ENCODE peak calls at places on chromosomes 1 and 21, in seven cellular contexts. One of them, this sample, is unnamed.

GRCh38 chr1:119778886-119779560 is 10.3 kb upstream of the HMGCS2 start:
- DNase-seq in NCI-H510A treated with DMSO at 0.1 percent for 48 hours: no peak
- DNase-seq in Kasumi-1: no peak
- DNase-seq in GM03348: no peak
- DNase-seq in NCI-H1694: no peak
- DNase-seq in EL: no peak
- DNase-seq in cardiac muscle cell: no peak
- DNase-seq in this sample: no peak

GRCh38 chr1:87279966-87280535 is 48.6 kb upstream of the LMO4 start:
- DNase-seq in NCI-H510A treated with DMSO at 0.1 percent for 48 hours: no peak
- DNase-seq in Kasumi-1: peak; percentile 64
- DNase-seq in GM03348: no peak
- DNase-seq in NCI-H1694: no peak
- DNase-seq in EL: no peak
- DNase-seq in cardiac muscle cell: no peak
- DNase-seq in this sample: peak; percentile 9

GRCh38 chr1:155241851-155242264 is 13.4 kb downstream of the ENTREP3 start:
- DNase-seq in NCI-H510A treated with DMSO at 0.1 percent for 48 hours: no peak
- DNase-seq in Kasumi-1: no peak
- DNase-seq in GM03348: no peak
- DNase-seq in NCI-H1694: no peak
- DNase-seq in EL: no peak
- DNase-seq in cardiac muscle cell: no peak
- DNase-seq in this sample: no peak

GRCh38 chr1:82284213-82284612 is 483.5 kb downstream of the ADGRL2 start:
- DNase-seq in NCI-H510A treated with DMSO at 0.1 percent for 48 hours: no peak
- DNase-seq in Kasumi-1: no peak
- DNase-seq in GM03348: no peak
- DNase-seq in NCI-H1694: no peak
- DNase-seq in EL: peak; percentile 8
- DNase-seq in cardiac muscle cell: no peak
- DNase-seq in this sample: no peak

GRCh38 chr21:38042246-38042645 is 126.0 kb upstream of the KCNJ6 start:
- DNase-seq in NCI-H510A treated with DMSO at 0.1 percent for 48 hours: no peak
- DNase-seq in Kasumi-1: no peak
- DNase-seq in GM03348: no peak
- DNase-seq in NCI-H1694: no peak
- DNase-seq in EL: no peak
- DNase-seq in cardiac muscle cell: no peak
- DNase-seq in this sample: no peak

GRCh38 chr21:28554660-28555475 is 437.8 kb downstream of the LTN1 start:
- DNase-seq in NCI-H510A treated with DMSO at 0.1 percent for 48 hours: no peak
- DNase-seq in Kasumi-1: no peak
- DNase-seq in GM03348: peak; percentile 8
- DNase-seq in NCI-H1694: no peak
- DNase-seq in EL: peak; percentile 54
- DNase-seq in cardiac muscle cell: no peak
- DNase-seq in this sample: peak; percentile 49

GRCh38 chr1:170727953-170728352 is 64.0 kb downstream of the PRRX1 start:
- DNase-seq in NCI-H510A treated with DMSO at 0.1 percent for 48 hours: no peak
- DNase-seq in Kasumi-1: no peak
- DNase-seq in GM03348: no peak
- DNase-seq in NCI-H1694: no peak
- DNase-seq in EL: no peak
- DNase-seq in cardiac muscle cell: no peak
- DNase-seq in this sample: no peak

GRCh38 chr21:44521301-44521927 is 18.6 kb downstream of the KRTAP10-1 start:
- DNase-seq in NCI-H510A treated with DMSO at 0.1 percent for 48 hours: no peak
- DNase-seq in Kasumi-1: no peak
- DNase-seq in GM03348: no peak
- DNase-seq in NCI-H1694: no peak
- DNase-seq in EL: no peak
- DNase-seq in cardiac muscle cell: no peak
- DNase-seq in this sample: no peak

GRCh38 chr1:171817511-171818265 is 23.6 kb upstream of the DNM3 start:
- DNase-seq in NCI-H510A treated with DMSO at 0.1 percent for 48 hours: peak; percentile 25
- DNase-seq in Kasumi-1: no peak
- DNase-seq in GM03348: peak; percentile 71
- DNase-seq in NCI-H1694: no peak
- DNase-seq in EL: peak; percentile 82
- DNase-seq in cardiac muscle cell: no peak
- DNase-seq in this sample: peak; percentile 37

GRCh38 chr1:10969267-10969970 is 43.0 kb upstream of the TARDBP start:
- DNase-seq in NCI-H510A treated with DMSO at 0.1 percent for 48 hours: peak; percentile 100
- DNase-seq in Kasumi-1: no peak
- DNase-seq in GM03348: no peak
- DNase-seq in NCI-H1694: no peak
- DNase-seq in EL: no peak
- DNase-seq in cardiac muscle cell: no peak
- DNase-seq in this sample: no peak

GRCh38 chr1:26786437-26787380 is 1.0 kb upstream of the PIGV start:
- DNase-seq in NCI-H510A treated with DMSO at 0.1 percent for 48 hours: peak; percentile 63
- DNase-seq in Kasumi-1: peak; percentile 97
- DNase-seq in GM03348: peak; percentile 85
- DNase-seq in NCI-H1694: no peak
- DNase-seq in EL: peak; percentile 91
- DNase-seq in cardiac muscle cell: peak; percentile 73
- DNase-seq in this sample: peak; percentile 71

GRCh38 chr1:65393345-65393744 is 27.1 kb upstream of the LEPR start:
- DNase-seq in NCI-H510A treated with DMSO at 0.1 percent for 48 hours: no peak
- DNase-seq in Kasumi-1: no peak
- DNase-seq in GM03348: peak; percentile 7
- DNase-seq in NCI-H1694: no peak
- DNase-seq in EL: peak; percentile 85
- DNase-seq in cardiac muscle cell: no peak
- DNase-seq in this sample: no peak

GRCh38 chr1:222129041-222129440 is 387.2 kb upstream of the DUSP10 start:
- DNase-seq in NCI-H510A treated with DMSO at 0.1 percent for 48 hours: no peak
- DNase-seq in Kasumi-1: no peak
- DNase-seq in GM03348: no peak
- DNase-seq in NCI-H1694: no peak
- DNase-seq in EL: no peak
- DNase-seq in cardiac muscle cell: no peak
- DNase-seq in this sample: no peak

GRCh38 chr1:205491794-205492193 is 12.7 kb upstream of the CDK18 start:
- DNase-seq in NCI-H510A treated with DMSO at 0.1 percent for 48 hours: no peak
- DNase-seq in Kasumi-1: no peak
- DNase-seq in GM03348: peak; percentile 46
- DNase-seq in NCI-H1694: no peak
- DNase-seq in EL: no peak
- DNase-seq in cardiac muscle cell: no peak
- DNase-seq in this sample: no peak

GRCh38 chr1:19926296-19927129 is 3.1 kb upstream of the PLA2G2E start:
- DNase-seq in NCI-H510A treated with DMSO at 0.1 percent for 48 hours: no peak
- DNase-seq in Kasumi-1: no peak
- DNase-seq in GM03348: no peak
- DNase-seq in NCI-H1694: no peak
- DNase-seq in EL: no peak
- DNase-seq in cardiac muscle cell: no peak
- DNase-seq in this sample: peak; percentile 70

This sample was measured in lung microvascular endothelial cell.